ENCODE peak calls at places on chromosome 3, in six cellular contexts. F is colonic mucosa, D is fibroblast of mammary gland, O is AG10803, E is lower lobe of right lung, I is tibial artery. J is an unnamed sample.

GRCh38 chr3:14274999-14275961 is 96.7 kb downstream of the LSM3 start:
- DNase-seq in F (no peak), O (no peak), I (no peak), D (peak), E (no peak), J (no peak)

GRCh38 chr3:168250415-168250861 is 154.7 kb upstream of the GOLIM4 start:
- DNase-seq in F (no peak), O (no peak), E (no peak), D (no peak), I (no peak), J (peak)

GRCh38 chr3:132879651-132880050 is 157.4 kb upstream of the NPHP3 start:
- DNase-seq in F (no peak), O (no peak), E (no peak), D (no peak), I (no peak), J (no peak)

GRCh38 chr3:56915969-56916586 is 114.3 kb upstream of the ARHGEF3 start:
- DNase-seq in E (peak), F (no peak), O (no peak), I (peak), D (no peak), J (no peak)

GRCh38 chr3:117398166-117398954 is 688.8 kb downstream of the TUSC7 start:
- DNase-seq in O (no peak), E (no peak), F (no peak), I (no peak), D (no peak), J (no peak)

GRCh38 chr3:50154840-50155490 is at the start of gene SEMA3F:
- DNase-seq in O (peak), D (peak), F (peak), I (peak), E (peak), J (peak)

GRCh38 chr3:30347679-30348216 is 258.7 kb upstream of the TGFBR2 start:
- DNase-seq in F (no peak), D (peak), E (no peak), O (peak), I (no peak), J (peak)

GRCh38 chr3:67000006-67000405 is 1.9 kb downstream of the KBTBD8 start:
- DNase-seq in D (peak), O (peak), F (no peak), I (no peak), E (no peak), J (peak)

GRCh38 chr3:115211810-115212492 is 64.9 kb upstream of the ZBTB20 start:
- DNase-seq in I (no peak), D (no peak), F (no peak), O (no peak), E (no peak), J (no peak)

GRCh38 chr3:73530030-73530411 is 94.7 kb downstream of the PDZRN3 start:
- DNase-seq in E (no peak), I (no peak), D (peak), O (peak), F (no peak), J (peak)

GRCh38 chr3:107498646-107499045 is 24.1 kb upstream of the BBX start:
- DNase-seq in E (no peak), I (no peak), O (no peak), F (no peak), D (no peak), J (no peak)

GRCh38 chr3:129001101-129001816 is at the start of gene EFCC1:
- DNase-seq in E (peak), I (peak), D (no peak), F (peak), O (no peak), J (no peak)

GRCh38 chr3:8565376-8565775 is 63.8 kb downstream of the LMCD1 start:
- DNase-seq in F (no peak), O (no peak), I (no peak), D (no peak), E (no peak), J (no peak)

GRCh38 chr3:140863481-140864084 is 78.1 kb upstream of the SLC25A36 start:
- DNase-seq in D (peak), F (peak), O (peak), I (peak), E (no peak), J (peak)

GRCh38 chr3:65548848-65549625 is 489.7 kb downstream of the MAGI1 start:
- DNase-seq in I (no peak), E (peak), F (peak), D (no peak), O (no peak), J (no peak)

GRCh38 chr3:102374863-102375637 is 59.8 kb upstream of the ZPLD1 start:
- DNase-seq in E (no peak), F (no peak), I (no peak), D (no peak), O (no peak), J (no peak)

GRCh38 chr3:58484049-58484721 is 7.7 kb upstream of the KCTD6 start:
- DNase-seq in O (no peak), D (no peak), F (no peak), E (no peak), I (no peak), J (no peak)

GRCh38 chr3:178714971-178715832 is 179.0 kb downstream of the KCNMB2 start:
- DNase-seq in I (no peak), F (no peak), D (no peak), O (no peak), E (no peak), J (no peak)

GRCh38 chr3:77179762-77180161 is 139.9 kb downstream of the ROBO2 start:
- DNase-seq in D (no peak), F (no peak), O (no peak), E (no peak), I (no peak), J (no peak)

GRCh38 chr3:131630117-131630516 is 127.3 kb upstream of the MRPL3 start:
- DNase-seq in D (peak), O (peak), F (no peak), I (no peak), E (no peak), J (peak)

GRCh38 chr3:110708166-110708565 is 363.4 kb upstream of the NECTIN3 start:
- DNase-seq in O (no peak), D (no peak), I (no peak), E (no peak), F (no peak), J (no peak)

GRCh38 chr3:44862221-44862637 is 517 bp downstream of the TMEM42 start:
- DNase-seq in I (no peak), O (no peak), D (peak), F (peak), E (no peak), J (peak)

GRCh38 chr3:46214751-46215352 is 6.7 kb upstream of the CCR1 start:
- DNase-seq in O (no peak), D (no peak), I (no peak), E (peak), F (no peak), J (no peak)

GRCh38 chr3:99902091-99902490 is 84.4 kb downstream of the CMSS1 start:
- DNase-seq in F (no peak), E (no peak), D (no peak), O (peak), I (no peak), J (peak)

GRCh38 chr3:196207159-196207832 is 3.9 kb downstream of the ZDHHC19 start:
- DNase-seq in F (no peak), E (peak), O (no peak), D (no peak), I (no peak), J (no peak)

GRCh38 chr3:144770813-144771400 is 799.3 kb downstream of the DIPK2A start:
- DNase-seq in F (no peak), E (no peak), I (no peak), O (peak), D (peak), J (peak)

GRCh38 chr3:134795776-134796312 is 784 bp downstream of the EPHB1 start:
- DNase-seq in I (no peak), D (peak), O (peak), F (no peak), E (no peak), J (peak)

DNA sequence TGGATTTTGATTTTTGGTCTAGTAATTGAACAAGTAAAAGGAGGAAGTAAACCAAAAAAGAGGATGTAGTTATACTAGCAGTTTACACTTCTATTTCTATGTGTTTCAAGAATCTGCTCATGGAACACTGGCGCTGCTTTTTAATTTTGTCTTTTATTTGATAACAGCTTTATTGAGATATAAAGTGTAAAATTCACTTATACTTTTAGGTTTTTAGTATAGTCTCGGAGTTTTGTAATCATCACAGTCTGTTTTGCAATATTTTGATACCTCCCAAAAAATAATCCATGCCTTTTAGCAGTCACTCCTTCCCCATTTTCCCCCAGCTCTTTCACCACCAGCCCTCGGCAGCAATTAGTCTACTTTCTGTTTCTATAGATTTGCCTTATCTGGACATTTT is 18.0 kb downstream of the UBE2E2 start:
- DNase-seq in I (no peak), O (no peak), D (no peak), E (no peak), F (no peak), J (no peak)
- H3K4me3 ChIP-seq in I (no peak), O (no peak), D (no peak), E (peak), F (no peak), J (no peak)

DNA sequence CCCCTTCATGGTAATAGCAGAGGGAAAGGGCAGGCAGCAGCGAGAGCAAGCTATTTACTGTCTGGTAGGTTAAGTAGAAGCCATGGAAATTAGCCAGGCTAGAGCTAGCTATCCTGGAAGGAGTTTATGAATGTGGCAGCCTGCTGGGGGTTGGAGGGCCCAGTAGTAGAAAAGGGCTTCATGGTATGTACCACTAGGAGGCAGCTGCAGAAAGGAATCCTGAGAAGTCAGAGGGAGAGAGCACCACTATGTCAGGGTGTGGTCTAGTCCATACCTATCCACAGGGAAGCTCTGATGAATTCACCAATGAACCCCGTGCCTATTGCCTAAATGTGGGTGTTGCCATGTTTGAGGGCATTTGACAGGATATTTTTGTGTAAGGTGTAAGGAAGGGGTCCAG is 55.0 kb downstream of the PLAAT1 start:
- DNase-seq in D (no peak), F (no peak), I (no peak), E (no peak), O (no peak), J (no peak)
- TF ChIP-seq CTCF in D (no peak), F (no peak), I (no peak), E (no peak), O (no peak), J (no peak)

GRCh38 chr3:156691920-156692319 is 17.5 kb downstream of the TIPARP start:
- DNase-seq in F (no peak), D (peak), E (no peak), O (peak), I (no peak), J (peak)

GRCh38 chr3:156687023-156687422 is 12.6 kb downstream of the TIPARP start:
- DNase-seq in I (no peak), D (no peak), F (no peak), O (no peak), E (no peak), J (peak)

GRCh38 chr3:156693166-156693565 is 18.8 kb downstream of the TIPARP start:
- DNase-seq in I (no peak), O (no peak), F (no peak), E (no peak), D (peak), J (peak)

GRCh38 chr3:156688849-156689452 is 14.6 kb downstream of the TIPARP start:
- DNase-seq in O (no peak), E (no peak), I (no peak), F (no peak), D (no peak), J (no peak)

DNA sequence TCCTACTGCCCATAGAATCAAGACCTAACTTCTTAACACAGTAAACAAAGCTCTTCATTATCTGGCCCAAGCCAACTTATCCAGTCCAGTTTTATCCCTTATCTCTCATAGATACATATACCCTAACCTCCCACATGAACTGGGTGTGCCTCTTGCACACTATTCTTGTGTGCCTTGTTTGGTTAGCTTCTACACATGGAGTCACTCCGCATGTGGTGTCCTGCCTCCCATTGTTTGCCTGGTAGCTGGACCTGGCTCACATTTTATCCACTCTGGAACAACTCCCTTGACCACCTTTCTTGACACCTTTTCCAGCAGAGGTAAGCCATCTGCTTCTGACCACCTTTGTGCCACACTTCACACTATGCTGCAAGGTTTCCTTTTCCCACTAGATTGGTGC is 15.2 kb downstream of the TIPARP start:
- DNase-seq in E (no peak), O (no peak), I (no peak), F (no peak), D (no peak), J (no peak)
- H3K4me3 ChIP-seq in E (no peak), O (no peak), I (no peak), F (no peak), D (no peak), J (no peak)

DNA sequence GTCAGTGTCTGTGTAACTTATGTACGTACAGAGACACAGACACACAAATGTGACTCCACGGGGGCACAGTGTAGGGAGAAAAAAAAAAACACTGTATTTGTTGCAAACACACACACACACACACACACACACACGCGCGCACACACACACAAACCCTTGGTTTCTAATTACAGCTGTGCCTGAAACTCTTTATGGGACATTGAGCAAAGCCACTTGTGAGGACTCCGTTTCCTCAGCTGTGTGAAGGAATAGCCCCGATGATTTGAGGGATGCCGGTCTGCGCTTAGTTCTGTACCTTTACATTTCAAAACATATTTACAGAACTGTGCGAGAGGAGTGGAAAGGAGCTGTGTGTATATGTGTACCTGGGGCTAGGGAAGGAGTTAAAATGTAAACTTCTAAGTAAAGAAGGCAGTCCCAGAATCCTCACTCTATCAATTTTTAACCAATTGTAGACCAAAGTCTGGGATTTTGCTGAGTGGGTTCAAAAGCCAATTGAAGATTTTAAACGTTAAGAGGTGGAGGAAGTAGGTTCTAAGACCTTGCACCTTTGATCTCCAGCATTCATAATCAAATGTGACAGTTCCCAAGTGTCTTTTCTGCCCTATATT is 5.3 kb upstream of the BCL6 start:
- DNase-seq in E (peak), I (no peak), D (no peak), F (peak), O (no peak), J (no peak)
- TF ChIP-seq CTCF in E (no peak), I (no peak), D (no peak), F (no peak), O (no peak), J (no peak)